ENCODE peak calls at places on chromosome 18, in four cellular contexts. U, L, H and P are unnamed samples.

GRCh38 chr18:34787931-34788532 is 77.9 kb downstream of the DTNA start:
- DNase-seq in U (no peak), L (peak; percentile 54), H (peak; percentile 49), P (peak; percentile 23)

GRCh38 chr18:8814206-8814605 is 108.8 kb downstream of the MTCL1 start:
- DNase-seq in U (no peak), L (no peak), H (no peak), P (no peak)

GRCh38 chr18:45402485-45403056 is 212.7 kb upstream of the SLC14A2 start:
- DNase-seq in U (no peak), L (no peak), H (no peak), P (no peak)

GRCh38 chr18:73235491-73235890 is 367.7 kb upstream of the NETO1 start:
- DNase-seq in U (no peak), L (peak; percentile 12), H (no peak), P (no peak)

GRCh38 chr18:36187826-36188721 is 777 bp downstream of the MOCOS start:
- DNase-seq in U (peak; percentile 31), L (no peak), H (peak; percentile 32), P (no peak)

GRCh38 chr18:44870631-44871502 is 190.2 kb downstream of the SETBP1 start:
- DNase-seq in U (no peak), L (no peak), H (no peak), P (no peak)

GRCh38 chr18:23311346-23312103 is 141.6 kb upstream of the RIOK3 start:
- DNase-seq in U (peak; percentile 73), L (no peak), H (peak; percentile 26), P (no peak)

GRCh38 chr18:13376841-13377351 is 158.3 kb downstream of the LDLRAD4 start:
- DNase-seq in U (no peak), L (no peak), H (no peak), P (no peak)

GRCh38 chr18:62199629-62200028 is 12.6 kb downstream of the RELCH start:
- DNase-seq in U (no peak), L (no peak), H (no peak), P (no peak)

GRCh38 chr18:52237551-52237950 is 102.4 kb upstream of the DCC start:
- DNase-seq in U (no peak), L (no peak), H (no peak), P (no peak)

GRCh38 chr18:61398961-61399632 is 65.9 kb downstream of the CDH20 start:
- DNase-seq in U (no peak), L (no peak), H (no peak), P (no peak)

GRCh38 chr18:3604626-3605408 is 154.8 kb downstream of the TGIF1 start:
- DNase-seq in U (no peak), L (peak; percentile 52), H (no peak), P (peak; percentile 53)

GRCh38 chr18:37405772-37406171 is 159.8 kb downstream of the CELF4 start:
- DNase-seq in U (no peak), L (no peak), H (no peak), P (no peak)

GRCh38 chr18:61637319-61637718 is 255.5 kb downstream of the RNF152 start:
- DNase-seq in U (no peak), L (no peak), H (peak; percentile 73), P (no peak)

GRCh38 chr18:1840878-1841277 is 730.4 kb downstream of the METTL4 start:
- DNase-seq in U (no peak), L (no peak), H (no peak), P (no peak)

GRCh38 chr18:27824841-27825720 is 351.8 kb downstream of the CDH2 start:
- DNase-seq in U (no peak), L (no peak), H (no peak), P (no peak)

GRCh38 chr18:45254683-45255082 is 360.6 kb upstream of the SLC14A2 start:
- DNase-seq in U (peak; percentile 84), L (no peak), H (no peak), P (no peak)

GRCh38 chr18:12442946-12443345 is 35.2 kb downstream of the PRELID3A start:
- DNase-seq in U (no peak), L (no peak), H (no peak), P (no peak)

GRCh38 chr18:37314534-37314933 is 251.1 kb downstream of the CELF4 start:
- DNase-seq in U (no peak), L (no peak), H (no peak), P (no peak)

GRCh38 chr18:3016584-3017292 is 3.8 kb upstream of the LPIN2 start:
- DNase-seq in U (no peak), L (no peak), H (no peak), P (no peak)

GRCh38 chr18:67239826-67240225 is 276.7 kb downstream of the DSEL start:
- DNase-seq in U (no peak), L (no peak), H (no peak), P (no peak)

GRCh38 chr18:13548944-13549878 is 177.1 kb downstream of the FAM210A start:
- DNase-seq in U (no peak), L (peak; percentile 51), H (no peak), P (no peak)

GRCh38 chr18:11808001-11808855 is 43.0 kb upstream of the CHMP1B start:
- DNase-seq in U (no peak), L (no peak), H (no peak), P (peak; percentile 66)

GRCh38 chr18:13437034-13437433 is 218.5 kb downstream of the LDLRAD4 start:
- DNase-seq in U (no peak), L (no peak), H (no peak), P (no peak)

GRCh38 chr18:67266591-67267237 is 249.8 kb downstream of the DSEL start:
- DNase-seq in U (no peak), L (no peak), H (no peak), P (no peak)

GRCh38 chr18:28357785-28358401 is 181.0 kb upstream of the CDH2 start:
- DNase-seq in U (no peak), L (no peak), H (no peak), P (no peak)

GRCh38 chr18:69490813-69491212 is 90.1 kb downstream of the DOK6 start:
- DNase-seq in U (no peak), L (no peak), H (no peak), P (no peak)

GRCh38 chr18:3305933-3306332 is 44.0 kb downstream of the MYL12B start:
- DNase-seq in U (no peak), L (no peak), H (no peak), P (no peak)

GRCh38 chr18:55322176-55322735 is 265.7 kb downstream of the TCF4 start:
- DNase-seq in U (peak; percentile 94), L (peak; percentile 62), H (peak; percentile 67), P (peak; percentile 65)

GRCh38 chr18:51563401-51563800 is 365.9 kb upstream of the MEX3C start:
- DNase-seq in U (no peak), L (no peak), H (no peak), P (no peak)

GRCh38 chr18:12652861-12653401 is 5.0 kb downstream of the SPIRE1 start:
- DNase-seq in U (no peak), L (no peak), H (no peak), P (no peak)

GRCh38 chr18:60358516-60358915 is 14.1 kb downstream of the MC4R start:
- DNase-seq in U (no peak), L (no peak), H (no peak), P (no peak)

GRCh38 chr18:34866739-34867138 is 156.6 kb downstream of the DTNA start:
- DNase-seq in U (no peak), L (no peak), H (no peak), P (no peak)

GRCh38 chr18:32548688-32549087 is 78.0 kb upstream of the GAREM1 start:
- DNase-seq in U (no peak), L (no peak), H (no peak), P (no peak)

GRCh38 chr18:11733031-11733430 is 44.0 kb downstream of the GNAL start:
- DNase-seq in U (peak; percentile 76), L (peak; percentile 79), H (peak; percentile 72), P (peak; percentile 81)

GRCh38 chr18:54888933-54889332 is 60.7 kb downstream of the RAB27B start:
- DNase-seq in U (no peak), L (no peak), H (no peak), P (no peak)

GRCh38 chr18:13218376-13219011 is at the start of gene LDLRAD4:
- DNase-seq in U (peak; percentile 82), L (peak; percentile 46), H (peak; percentile 46), P (peak; percentile 29)

GRCh38 chr18:7221424-7222155 is 9.3 kb upstream of the LRRC30 start:
- DNase-seq in U (peak; percentile 49), L (no peak), H (peak; percentile 53), P (peak; percentile 75)

GRCh38 chr18:11728247-11728646 is 39.2 kb downstream of the GNAL start:
- DNase-seq in U (no peak), L (no peak), H (no peak), P (peak; percentile 63)

GRCh38 chr18:74485860-74486849 is 10.0 kb upstream of the CNDP2 start:
- DNase-seq in U (no peak), L (no peak), H (no peak), P (no peak)

GRCh38 chr18:76983613-76984051 is 149.0 kb downstream of the MBP start:
- DNase-seq in U (no peak), L (no peak), H (no peak), P (no peak)
- TF ChIP-seq CTCF in U (no peak), L (no peak), H (no peak), P (no peak)

GRCh38 chr18:78865056-78865598 is 114.5 kb upstream of the SALL3 start:
- DNase-seq in U (no peak), L (no peak), H (no peak), P (no peak)
- TF ChIP-seq CTCF in U (no peak), L (no peak), H (no peak), P (no peak)

DNA sequence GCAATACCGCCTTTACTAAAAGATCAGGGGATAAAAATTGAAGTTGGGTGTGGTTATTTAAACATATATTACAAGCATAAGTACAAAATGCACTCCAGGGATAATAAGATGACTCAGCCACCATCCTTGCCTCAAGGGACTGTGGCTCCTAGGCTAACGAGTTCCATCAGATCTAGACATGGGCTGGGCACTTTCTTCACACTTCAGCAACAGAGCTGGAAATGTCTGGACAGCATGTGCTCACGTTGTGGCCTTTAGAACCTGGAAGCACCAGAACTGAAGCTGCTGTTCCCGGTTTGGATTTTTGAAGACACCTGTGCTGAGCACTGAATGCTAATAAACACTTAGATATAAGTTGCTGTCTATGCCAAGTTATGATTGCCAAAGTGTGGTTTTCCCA is 384.2 kb upstream of the SALL3 start:
- DNase-seq in U (no peak), L (no peak), H (no peak), P (no peak)
- TF ChIP-seq CTCF in U (no peak), L (no peak), H (no peak), P (no peak)

GRCh38 chr18:76524477-76524876 is 29.4 kb upstream of the ZNF516 start:
- DNase-seq in U (no peak), L (no peak), H (no peak), P (no peak)

GRCh38 chr18:76522104-76522503 is 27.1 kb upstream of the ZNF516 start:
- DNase-seq in U (no peak), L (no peak), H (no peak), P (no peak)

GRCh38 chr18:76524900-76525698 is 30.1 kb upstream of the ZNF516 start:
- DNase-seq in U (no peak), L (no peak), H (no peak), P (no peak)

GRCh38 chr18:76521367-76521766 is 26.3 kb upstream of the ZNF516 start:
- DNase-seq in U (no peak), L (no peak), H (no peak), P (no peak)

GRCh38 chr18:76522551-76522950 is 27.5 kb upstream of the ZNF516 start:
- DNase-seq in U (no peak), L (no peak), H (no peak), P (no peak)
- TF ChIP-seq CTCF in U (no peak), L (no peak), H (no peak), P (no peak)

GRCh38 chr18:59008302-59008974 is 131.2 kb upstream of the SEC11C start:
- DNase-seq in U (no peak), L (no peak), H (no peak), P (peak; percentile 24)
- TF ChIP-seq CTCF in U (no peak), L (no peak), H (no peak), P (no peak)